ENCODE peak calls at places on chromosomes 2 and 18, in eight cellular contexts. One of them, this sample, is unnamed.
A peak's percentile ranks its signal among the peaks of the same experiment; 100 is the strongest.

GRCh38 chr2:148674063-148675020 is 29.8 kb downstream of the EPC2 start:
- DNase-seq in progenitor cell of endocrine pancreas: no peak
- DNase-seq in OCI-LY7: peak; percentile 46
- DNase-seq in mucosa of descending colon: no peak
- DNase-seq in K562: peak; percentile 67
- DNase-seq in cardiac muscle cell: no peak
- DNase-seq in HCT116: peak; percentile 28
- DNase-seq in A549: peak; percentile 44
- DNase-seq in this sample: no peak

GRCh38 chr18:51135361-51135760 is 62.1 kb downstream of the MEX3C start:
- DNase-seq in progenitor cell of endocrine pancreas: no peak
- DNase-seq in OCI-LY7: no peak
- DNase-seq in mucosa of descending colon: no peak
- DNase-seq in K562: no peak
- DNase-seq in cardiac muscle cell: no peak
- DNase-seq in HCT116: no peak
- DNase-seq in A549: peak; percentile 47
- DNase-seq in this sample: no peak

GRCh38 chr2:66432801-66433694 is 1.9 kb upstream of the MEIS1 start:
- DNase-seq in progenitor cell of endocrine pancreas: peak; percentile 88
- DNase-seq in OCI-LY7: no peak
- DNase-seq in mucosa of descending colon: peak; percentile 66
- DNase-seq in K562: peak; percentile 87
- DNase-seq in cardiac muscle cell: peak; percentile 97
- DNase-seq in HCT116: no peak
- DNase-seq in A549: peak; percentile 93
- DNase-seq in this sample: peak; percentile 93

GRCh38 chr2:125168442-125168841 is 1143.4 kb downstream of the CNTNAP5 start:
- DNase-seq in progenitor cell of endocrine pancreas: no peak
- DNase-seq in OCI-LY7: no peak
- DNase-seq in mucosa of descending colon: no peak
- DNase-seq in K562: no peak
- DNase-seq in cardiac muscle cell: no peak
- DNase-seq in HCT116: no peak
- DNase-seq in A549: no peak
- DNase-seq in this sample: no peak

GRCh38 chr2:237408280-237408679 is 5.7 kb downstream of the COL6A3 start:
- DNase-seq in progenitor cell of endocrine pancreas: no peak
- DNase-seq in OCI-LY7: no peak
- DNase-seq in mucosa of descending colon: no peak
- DNase-seq in K562: no peak
- DNase-seq in cardiac muscle cell: no peak
- DNase-seq in HCT116: no peak
- DNase-seq in A549: no peak
- DNase-seq in this sample: no peak

GRCh38 chr18:7205346-7205745 is 25.5 kb upstream of the LRRC30 start:
- DNase-seq in progenitor cell of endocrine pancreas: no peak
- DNase-seq in OCI-LY7: no peak
- DNase-seq in mucosa of descending colon: no peak
- DNase-seq in K562: no peak
- DNase-seq in cardiac muscle cell: no peak
- DNase-seq in HCT116: no peak
- DNase-seq in A549: no peak
- DNase-seq in this sample: no peak

GRCh38 chr2:206700141-206700540 is 18.1 kb downstream of the DYTN start:
- DNase-seq in progenitor cell of endocrine pancreas: no peak
- DNase-seq in OCI-LY7: no peak
- DNase-seq in mucosa of descending colon: no peak
- DNase-seq in K562: no peak
- DNase-seq in cardiac muscle cell: no peak
- DNase-seq in HCT116: no peak
- DNase-seq in A549: no peak
- DNase-seq in this sample: no peak

GRCh38 chr18:79396431-79397287 is 929 bp downstream of the NFATC1 start:
- DNase-seq in progenitor cell of endocrine pancreas: no peak
- DNase-seq in OCI-LY7: peak; percentile 61
- DNase-seq in mucosa of descending colon: peak; percentile 61
- DNase-seq in K562: no peak
- DNase-seq in cardiac muscle cell: peak; percentile 71
- DNase-seq in HCT116: no peak
- DNase-seq in A549: peak; percentile 45
- DNase-seq in this sample: peak; percentile 68

GRCh38 chr2:63780483-63781155 is 61.1 kb upstream of the UGP2 start:
- DNase-seq in progenitor cell of endocrine pancreas: no peak
- DNase-seq in OCI-LY7: no peak
- DNase-seq in mucosa of descending colon: no peak
- DNase-seq in K562: no peak
- DNase-seq in cardiac muscle cell: no peak
- DNase-seq in HCT116: no peak
- DNase-seq in A549: no peak
- DNase-seq in this sample: no peak

GRCh38 chr18:532023-532422 is 31.5 kb upstream of the COLEC12 start:
- DNase-seq in progenitor cell of endocrine pancreas: no peak
- DNase-seq in OCI-LY7: no peak
- DNase-seq in mucosa of descending colon: no peak
- DNase-seq in K562: no peak
- DNase-seq in cardiac muscle cell: no peak
- DNase-seq in HCT116: no peak
- DNase-seq in A549: no peak
- DNase-seq in this sample: no peak

GRCh38 chr2:132033365-132033764 is 128.4 kb downstream of the ANKRD30BL start:
- DNase-seq in progenitor cell of endocrine pancreas: no peak
- DNase-seq in OCI-LY7: no peak
- DNase-seq in mucosa of descending colon: no peak
- DNase-seq in K562: no peak
- DNase-seq in cardiac muscle cell: no peak
- DNase-seq in HCT116: no peak
- DNase-seq in A549: no peak
- DNase-seq in this sample: no peak

GRCh38 chr18:25876334-25876979 is 214.0 kb downstream of the SS18 start:
- DNase-seq in progenitor cell of endocrine pancreas: no peak
- DNase-seq in OCI-LY7: no peak
- DNase-seq in mucosa of descending colon: no peak
- DNase-seq in K562: no peak
- DNase-seq in cardiac muscle cell: peak; percentile 61
- DNase-seq in HCT116: no peak
- DNase-seq in A549: no peak
- DNase-seq in this sample: no peak

GRCh38 chr2:160657206-160657605 is 163.6 kb upstream of the RBMS1 start:
- DNase-seq in progenitor cell of endocrine pancreas: no peak
- DNase-seq in OCI-LY7: no peak
- DNase-seq in mucosa of descending colon: no peak
- DNase-seq in K562: no peak
- DNase-seq in cardiac muscle cell: no peak
- DNase-seq in HCT116: no peak
- DNase-seq in A549: no peak
- DNase-seq in this sample: no peak

GRCh38 chr2:223586261-223586660 is 15.9 kb downstream of the SCG2 start:
- DNase-seq in progenitor cell of endocrine pancreas: no peak
- DNase-seq in OCI-LY7: no peak
- DNase-seq in mucosa of descending colon: no peak
- DNase-seq in K562: no peak
- DNase-seq in cardiac muscle cell: no peak
- DNase-seq in HCT116: no peak
- DNase-seq in A549: peak; percentile 29
- DNase-seq in this sample: no peak

GRCh38 chr2:15943378-15943851 is 3.1 kb downstream of the MYCN start:
- DNase-seq in progenitor cell of endocrine pancreas: peak; percentile 78
- DNase-seq in OCI-LY7: no peak
- DNase-seq in mucosa of descending colon: peak; percentile 50
- DNase-seq in K562: peak; percentile 69
- DNase-seq in cardiac muscle cell: peak; percentile 82
- DNase-seq in HCT116: no peak
- DNase-seq in A549: no peak
- DNase-seq in this sample: peak; percentile 94

GRCh38 chr2:10786240-10786982 is 26.2 kb downstream of the PDIA6 start:
- DNase-seq in progenitor cell of endocrine pancreas: no peak
- DNase-seq in OCI-LY7: no peak
- DNase-seq in mucosa of descending colon: no peak
- DNase-seq in K562: no peak
- DNase-seq in cardiac muscle cell: no peak
- DNase-seq in HCT116: no peak
- DNase-seq in A549: no peak
- DNase-seq in this sample: no peak

GRCh38 chr2:19947184-19947940 is 42.5 kb downstream of the WDR35 start:
- DNase-seq in progenitor cell of endocrine pancreas: no peak
- DNase-seq in OCI-LY7: no peak
- DNase-seq in mucosa of descending colon: no peak
- DNase-seq in K562: no peak
- DNase-seq in cardiac muscle cell: no peak
- DNase-seq in HCT116: no peak
- DNase-seq in A549: no peak
- DNase-seq in this sample: no peak

GRCh38 chr18:74468547-74469014 is 11.5 kb upstream of the DIPK1C start:
- DNase-seq in progenitor cell of endocrine pancreas: no peak
- DNase-seq in OCI-LY7: no peak
- DNase-seq in mucosa of descending colon: no peak
- DNase-seq in K562: no peak
- DNase-seq in cardiac muscle cell: no peak
- DNase-seq in HCT116: no peak
- DNase-seq in A549: no peak
- DNase-seq in this sample: no peak

GRCh38 chr2:120810639-120811038 is 75.0 kb downstream of the GLI2 start:
- DNase-seq in progenitor cell of endocrine pancreas: no peak
- DNase-seq in OCI-LY7: no peak
- DNase-seq in mucosa of descending colon: no peak
- DNase-seq in K562: no peak
- DNase-seq in cardiac muscle cell: no peak
- DNase-seq in HCT116: no peak
- DNase-seq in A549: no peak
- DNase-seq in this sample: no peak

GRCh38 chr18:37180086-37180485 is 351.2 kb downstream of the KIAA1328 start:
- DNase-seq in progenitor cell of endocrine pancreas: no peak
- DNase-seq in OCI-LY7: no peak
- DNase-seq in mucosa of descending colon: no peak
- DNase-seq in K562: no peak
- DNase-seq in cardiac muscle cell: no peak
- DNase-seq in HCT116: no peak
- DNase-seq in A549: no peak
- DNase-seq in this sample: no peak

GRCh38 chr2:29293830-29294438 is 178.7 kb downstream of the CLIP4 start:
- DNase-seq in progenitor cell of endocrine pancreas: peak; percentile 71
- DNase-seq in OCI-LY7: peak; percentile 13
- DNase-seq in mucosa of descending colon: no peak
- DNase-seq in K562: peak; percentile 41
- DNase-seq in cardiac muscle cell: peak; percentile 84
- DNase-seq in HCT116: peak; percentile 16
- DNase-seq in A549: peak; percentile 19
- DNase-seq in this sample: no peak

GRCh38 chr18:70496749-70497294 is 208.0 kb downstream of the SOCS6 start:
- DNase-seq in progenitor cell of endocrine pancreas: no peak
- DNase-seq in OCI-LY7: no peak
- DNase-seq in mucosa of descending colon: no peak
- DNase-seq in K562: no peak
- DNase-seq in cardiac muscle cell: no peak
- DNase-seq in HCT116: no peak
- DNase-seq in A549: no peak
- DNase-seq in this sample: no peak
- TF ChIP-seq CTCF in progenitor cell of endocrine pancreas: no peak
- TF ChIP-seq CTCF in OCI-LY7: no peak
- TF ChIP-seq CTCF in mucosa of descending colon: no peak
- TF ChIP-seq CTCF in K562: no peak
- TF ChIP-seq CTCF in cardiac muscle cell: no peak
- TF ChIP-seq CTCF in HCT116: no peak
- TF ChIP-seq CTCF in A549: no peak
- TF ChIP-seq CTCF in this sample: no peak

DNA sequence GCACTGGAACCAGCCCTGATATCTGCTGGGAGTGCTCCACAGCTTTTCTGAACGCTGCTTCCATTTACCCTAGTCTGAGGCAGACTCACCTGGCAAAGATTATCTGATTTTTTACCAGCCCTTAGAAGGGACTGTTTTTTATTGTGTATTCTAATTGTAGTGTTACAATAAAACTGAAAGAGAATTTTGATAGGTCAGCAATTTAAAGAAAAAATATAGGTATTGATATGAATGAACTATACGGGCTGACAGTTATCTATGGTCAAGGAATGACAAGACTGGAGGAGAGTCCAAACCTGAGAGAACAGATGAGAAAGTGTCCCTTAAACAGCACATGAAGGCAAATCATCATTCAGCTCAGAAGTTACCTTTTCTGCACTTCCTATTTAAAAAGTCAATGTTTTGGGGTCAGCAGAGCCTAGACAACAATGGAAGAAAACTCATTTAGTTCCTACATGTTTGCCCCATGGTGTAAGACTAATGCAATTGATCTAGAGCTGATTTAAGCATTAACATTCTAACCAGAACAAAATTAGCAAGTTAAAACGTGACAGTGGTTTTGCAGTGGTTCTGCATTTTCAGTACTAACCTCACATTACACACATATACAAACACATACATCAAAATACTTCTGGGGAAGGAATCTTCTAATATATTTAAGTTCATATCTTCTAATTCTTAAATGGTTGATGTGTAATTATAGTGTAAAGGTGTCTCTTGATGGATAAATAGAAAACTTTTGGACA is 500.9 kb downstream of the TGIF1 start:
- DNase-seq in progenitor cell of endocrine pancreas: no peak
- DNase-seq in OCI-LY7: no peak
- DNase-seq in mucosa of descending colon: no peak
- DNase-seq in K562: no peak
- DNase-seq in cardiac muscle cell: no peak
- DNase-seq in HCT116: no peak
- DNase-seq in A549: no peak
- DNase-seq in this sample: no peak
- TF ChIP-seq CTCF in progenitor cell of endocrine pancreas: no peak
- TF ChIP-seq CTCF in OCI-LY7: no peak
- TF ChIP-seq CTCF in mucosa of descending colon: no peak
- TF ChIP-seq CTCF in K562: no peak
- TF ChIP-seq CTCF in cardiac muscle cell: no peak
- TF ChIP-seq CTCF in HCT116: no peak
- TF ChIP-seq CTCF in A549: no peak
- TF ChIP-seq CTCF in this sample: no peak

GRCh38 chr2:188784269-188784762 is 189.9 kb upstream of the COL3A1 start:
- DNase-seq in progenitor cell of endocrine pancreas: no peak
- DNase-seq in OCI-LY7: no peak
- DNase-seq in mucosa of descending colon: no peak
- DNase-seq in K562: no peak
- DNase-seq in cardiac muscle cell: no peak
- DNase-seq in HCT116: no peak
- DNase-seq in A549: no peak
- DNase-seq in this sample: no peak
- TF ChIP-seq CTCF in progenitor cell of endocrine pancreas: peak; percentile 7
- TF ChIP-seq CTCF in OCI-LY7: no peak
- TF ChIP-seq CTCF in mucosa of descending colon: no peak
- TF ChIP-seq CTCF in K562: no peak
- TF ChIP-seq CTCF in cardiac muscle cell: no peak
- TF ChIP-seq CTCF in HCT116: peak; percentile 36
- TF ChIP-seq CTCF in A549: no peak
- TF ChIP-seq CTCF in this sample: no peak

DNA sequence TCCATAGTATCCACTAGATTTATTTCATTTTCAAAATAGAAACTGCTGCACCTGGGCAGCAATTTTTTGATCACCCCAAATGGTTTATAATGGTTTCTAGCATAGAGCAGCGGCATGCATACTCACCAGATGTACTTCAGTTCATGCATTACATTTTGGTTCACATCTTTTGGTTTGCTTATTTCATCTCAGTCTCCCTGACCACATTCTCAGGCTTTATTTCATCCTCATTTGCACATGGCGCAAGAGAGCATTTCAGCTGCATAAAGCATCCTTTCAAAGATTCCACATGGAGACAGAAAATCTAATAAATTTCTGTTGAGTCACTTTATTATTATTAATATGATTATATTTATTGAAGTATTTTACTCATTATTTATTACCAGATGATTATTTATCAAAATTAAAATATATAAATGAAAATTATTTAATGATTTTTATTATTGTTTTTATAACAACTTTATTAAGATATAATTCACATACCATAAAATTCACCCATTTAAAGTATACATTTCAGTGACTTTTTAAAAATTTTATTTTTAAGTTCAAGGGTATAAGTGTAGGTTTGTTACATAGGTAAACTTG is 284.6 kb downstream of the TXNL1 start:
- DNase-seq in progenitor cell of endocrine pancreas: no peak
- DNase-seq in OCI-LY7: no peak
- DNase-seq in mucosa of descending colon: no peak
- DNase-seq in K562: no peak
- DNase-seq in cardiac muscle cell: no peak
- DNase-seq in HCT116: no peak
- DNase-seq in A549: no peak
- DNase-seq in this sample: no peak
- TF ChIP-seq CTCF in progenitor cell of endocrine pancreas: no peak
- TF ChIP-seq CTCF in OCI-LY7: no peak
- TF ChIP-seq CTCF in mucosa of descending colon: no peak
- TF ChIP-seq CTCF in K562: no peak
- TF ChIP-seq CTCF in cardiac muscle cell: no peak
- TF ChIP-seq CTCF in HCT116: no peak
- TF ChIP-seq CTCF in A549: no peak
- TF ChIP-seq CTCF in this sample: no peak